ENCODE peak calls at places on chromosomes 5 and 9, in four cellular contexts. Y is GM12865, I is AG08395, S is lower lobe of right lung. H is an unnamed sample.

GRCh38 chr9:128118971-128119665 is 8.4 kb downstream of the PTGES2 start:
- DNase-seq in S (peak), Y (no peak), I (no peak), H (peak)

GRCh38 chr5:126499742-126500396 is 76.7 kb downstream of the GRAMD2B start:
- DNase-seq in I (no peak), S (no peak), Y (peak), H (no peak)

GRCh38 chr5:123429993-123430392 is 6.8 kb upstream of the CEP120 start:
- DNase-seq in S (no peak), I (peak), Y (no peak), H (no peak)

GRCh38 chr5:22793463-22793862 is 59.7 kb downstream of the CDH12 start:
- DNase-seq in Y (no peak), I (no peak), S (no peak), H (no peak)

GRCh38 chr5:96247097-96247675 is 185.9 kb downstream of the PCSK1 start:
- DNase-seq in Y (no peak), S (no peak), I (peak), H (no peak)

GRCh38 chr5:4058899-4059298 is 463.3 kb downstream of the IRX1 start:
- DNase-seq in S (no peak), Y (no peak), I (no peak), H (peak)

GRCh38 chr9:72843525-72844439 is 109.1 kb downstream of the ALDH1A1 start:
- DNase-seq in Y (peak), I (no peak), S (no peak), H (no peak)

GRCh38 chr9:70679845-70680244 is 265.4 kb upstream of the KLF9 start:
- DNase-seq in Y (no peak), I (no peak), S (no peak), H (no peak)

GRCh38 chr5:156120777-156121176 is 206.2 kb upstream of the SGCD start:
- DNase-seq in I (peak), Y (no peak), S (no peak), H (no peak)

GRCh38 chr5:103598997-103599556 is 36.5 kb upstream of the NUDT12 start:
- DNase-seq in S (no peak), I (peak), Y (peak), H (no peak)

GRCh38 chr9:97527626-97528528 is 26.4 kb downstream of the TMOD1 start:
- DNase-seq in Y (peak), S (no peak), I (no peak), H (no peak)

GRCh38 chr5:173315495-173316352 is 12.5 kb downstream of the STC2 start:
- DNase-seq in S (no peak), Y (no peak), I (peak), H (no peak)

GRCh38 chr5:68745459-68745858 is 348.4 kb upstream of the SLC30A5 start:
- DNase-seq in S (no peak), Y (peak), I (no peak), H (no peak)

GRCh38 chr5:111320953-111321352 is 96.8 kb downstream of the CAMK4 start:
- DNase-seq in Y (no peak), I (no peak), S (no peak), H (no peak)

GRCh38 chr5:81397169-81397568 is 3.2 kb upstream of the ACOT12 start:
- DNase-seq in I (peak), Y (no peak), S (no peak), H (peak)